ENCODE peak calls at places on chromosome 7, in nine cellular contexts. One of them, this sample, is unnamed.

GRCh38 chr7:145696071-145696470 is 420.5 kb upstream of the CNTNAP2 start:
- DNase-seq in H54: no peak
- DNase-seq in activated CD4-positive, alpha-beta T cell treated with anti-CD3 and anti-CD28 coated beads, Interleukin-2, amount 10 ng/mL, durations not matched to agents 7 days and 5 days: no peak
- DNase-seq in fibroblast of the aortic adventitia: no peak
- DNase-seq in nephron progenitor cell: no peak
- DNase-seq in AG09319: no peak
- DNase-seq in Caco-2: no peak
- DNase-seq in sciatic nerve: no peak
- DNase-seq in A673: no peak
- DNase-seq in this sample: no peak

GRCh38 chr7:151119055-151119415 is 32.8 kb downstream of the AGAP3 start:
- DNase-seq in H54: no peak
- DNase-seq in activated CD4-positive, alpha-beta T cell treated with anti-CD3 and anti-CD28 coated beads, Interleukin-2, amount 10 ng/mL, durations not matched to agents 7 days and 5 days: no peak
- DNase-seq in fibroblast of the aortic adventitia: no peak
- DNase-seq in nephron progenitor cell: no peak
- DNase-seq in AG09319: no peak
- DNase-seq in Caco-2: no peak
- DNase-seq in sciatic nerve: no peak
- DNase-seq in A673: no peak
- DNase-seq in this sample: no peak

GRCh38 chr7:27254625-27255024 is 12.0 kb downstream of the EVX1 start:
- DNase-seq in H54: no peak
- DNase-seq in activated CD4-positive, alpha-beta T cell treated with anti-CD3 and anti-CD28 coated beads, Interleukin-2, amount 10 ng/mL, durations not matched to agents 7 days and 5 days: no peak
- DNase-seq in fibroblast of the aortic adventitia: no peak
- DNase-seq in nephron progenitor cell: no peak
- DNase-seq in AG09319: no peak
- DNase-seq in Caco-2: no peak
- DNase-seq in sciatic nerve: no peak
- DNase-seq in A673: no peak
- DNase-seq in this sample: no peak

GRCh38 chr7:43199761-43200160 is 87.3 kb downstream of the HECW1 start:
- DNase-seq in H54: no peak
- DNase-seq in activated CD4-positive, alpha-beta T cell treated with anti-CD3 and anti-CD28 coated beads, Interleukin-2, amount 10 ng/mL, durations not matched to agents 7 days and 5 days: no peak
- DNase-seq in fibroblast of the aortic adventitia: no peak
- DNase-seq in nephron progenitor cell: no peak
- DNase-seq in AG09319: no peak
- DNase-seq in Caco-2: no peak
- DNase-seq in sciatic nerve: no peak
- DNase-seq in A673: no peak
- DNase-seq in this sample: no peak

GRCh38 chr7:149815661-149816266 is 22.4 kb upstream of the ZNF862 start:
- DNase-seq in H54: no peak
- DNase-seq in activated CD4-positive, alpha-beta T cell treated with anti-CD3 and anti-CD28 coated beads, Interleukin-2, amount 10 ng/mL, durations not matched to agents 7 days and 5 days: no peak
- DNase-seq in fibroblast of the aortic adventitia: no peak
- DNase-seq in nephron progenitor cell: no peak
- DNase-seq in AG09319: no peak
- DNase-seq in Caco-2: no peak
- DNase-seq in sciatic nerve: no peak
- DNase-seq in A673: no peak
- DNase-seq in this sample: no peak

GRCh38 chr7:114466911-114467310 is 52.3 kb downstream of the FOXP2 start:
- DNase-seq in H54: no peak
- DNase-seq in activated CD4-positive, alpha-beta T cell treated with anti-CD3 and anti-CD28 coated beads, Interleukin-2, amount 10 ng/mL, durations not matched to agents 7 days and 5 days: no peak
- DNase-seq in fibroblast of the aortic adventitia: no peak
- DNase-seq in nephron progenitor cell: no peak
- DNase-seq in AG09319: no peak
- DNase-seq in Caco-2: no peak
- DNase-seq in sciatic nerve: no peak
- DNase-seq in A673: no peak
- DNase-seq in this sample: no peak

GRCh38 chr7:123573896-123574467 is 16.4 kb upstream of the NDUFA5 start:
- DNase-seq in H54: no peak
- DNase-seq in activated CD4-positive, alpha-beta T cell treated with anti-CD3 and anti-CD28 coated beads, Interleukin-2, amount 10 ng/mL, durations not matched to agents 7 days and 5 days: no peak
- DNase-seq in fibroblast of the aortic adventitia: no peak
- DNase-seq in nephron progenitor cell: no peak
- DNase-seq in AG09319: no peak
- DNase-seq in Caco-2: no peak
- DNase-seq in sciatic nerve: no peak
- DNase-seq in A673: no peak
- DNase-seq in this sample: no peak

GRCh38 chr7:91759205-91759863 is 121.2 kb downstream of the MTERF1 start:
- DNase-seq in H54: no peak
- DNase-seq in activated CD4-positive, alpha-beta T cell treated with anti-CD3 and anti-CD28 coated beads, Interleukin-2, amount 10 ng/mL, durations not matched to agents 7 days and 5 days: no peak
- DNase-seq in fibroblast of the aortic adventitia: peak; percentile 32
- DNase-seq in nephron progenitor cell: peak; percentile 48
- DNase-seq in AG09319: no peak
- DNase-seq in Caco-2: peak; percentile 80
- DNase-seq in sciatic nerve: no peak
- DNase-seq in A673: no peak
- DNase-seq in this sample: no peak

GRCh38 chr7:117282239-117282812 is 40.5 kb downstream of the WNT2 start:
- DNase-seq in H54: no peak
- DNase-seq in activated CD4-positive, alpha-beta T cell treated with anti-CD3 and anti-CD28 coated beads, Interleukin-2, amount 10 ng/mL, durations not matched to agents 7 days and 5 days: no peak
- DNase-seq in fibroblast of the aortic adventitia: no peak
- DNase-seq in nephron progenitor cell: no peak
- DNase-seq in AG09319: no peak
- DNase-seq in Caco-2: no peak
- DNase-seq in sciatic nerve: no peak
- DNase-seq in A673: no peak
- DNase-seq in this sample: no peak

GRCh38 chr7:71477441-71477840 is 345.5 kb downstream of the GALNT17 start:
- DNase-seq in H54: no peak
- DNase-seq in activated CD4-positive, alpha-beta T cell treated with anti-CD3 and anti-CD28 coated beads, Interleukin-2, amount 10 ng/mL, durations not matched to agents 7 days and 5 days: no peak
- DNase-seq in fibroblast of the aortic adventitia: no peak
- DNase-seq in nephron progenitor cell: no peak
- DNase-seq in AG09319: no peak
- DNase-seq in Caco-2: no peak
- DNase-seq in sciatic nerve: no peak
- DNase-seq in A673: no peak
- DNase-seq in this sample: no peak

GRCh38 chr7:108660465-108660864 is 90.8 kb downstream of the DNAJB9 start:
- DNase-seq in H54: no peak
- DNase-seq in activated CD4-positive, alpha-beta T cell treated with anti-CD3 and anti-CD28 coated beads, Interleukin-2, amount 10 ng/mL, durations not matched to agents 7 days and 5 days: no peak
- DNase-seq in fibroblast of the aortic adventitia: peak; percentile 9
- DNase-seq in nephron progenitor cell: no peak
- DNase-seq in AG09319: no peak
- DNase-seq in Caco-2: no peak
- DNase-seq in sciatic nerve: no peak
- DNase-seq in A673: peak; percentile 71
- DNase-seq in this sample: no peak

GRCh38 chr7:121697731-121698396 is 175.1 kb upstream of the PTPRZ1 start:
- DNase-seq in H54: no peak
- DNase-seq in activated CD4-positive, alpha-beta T cell treated with anti-CD3 and anti-CD28 coated beads, Interleukin-2, amount 10 ng/mL, durations not matched to agents 7 days and 5 days: no peak
- DNase-seq in fibroblast of the aortic adventitia: no peak
- DNase-seq in nephron progenitor cell: no peak
- DNase-seq in AG09319: no peak
- DNase-seq in Caco-2: no peak
- DNase-seq in sciatic nerve: no peak
- DNase-seq in A673: peak; percentile 15
- DNase-seq in this sample: no peak

GRCh38 chr7:66904063-66904593 is 16.9 kb upstream of the TMEM248 start:
- DNase-seq in H54: no peak
- DNase-seq in activated CD4-positive, alpha-beta T cell treated with anti-CD3 and anti-CD28 coated beads, Interleukin-2, amount 10 ng/mL, durations not matched to agents 7 days and 5 days: no peak
- DNase-seq in fibroblast of the aortic adventitia: no peak
- DNase-seq in nephron progenitor cell: no peak
- DNase-seq in AG09319: no peak
- DNase-seq in Caco-2: no peak
- DNase-seq in sciatic nerve: no peak
- DNase-seq in A673: no peak
- DNase-seq in this sample: no peak

GRCh38 chr7:285731-286130 is 4.2 kb upstream of the FOXL3 start:
- DNase-seq in H54: no peak
- DNase-seq in activated CD4-positive, alpha-beta T cell treated with anti-CD3 and anti-CD28 coated beads, Interleukin-2, amount 10 ng/mL, durations not matched to agents 7 days and 5 days: no peak
- DNase-seq in fibroblast of the aortic adventitia: no peak
- DNase-seq in nephron progenitor cell: no peak
- DNase-seq in AG09319: no peak
- DNase-seq in Caco-2: peak; percentile 38
- DNase-seq in sciatic nerve: no peak
- DNase-seq in A673: no peak
- DNase-seq in this sample: no peak

GRCh38 chr7:18040196-18040595 is 12.6 kb upstream of the PRPS1L1 start:
- DNase-seq in H54: peak; percentile 25
- DNase-seq in activated CD4-positive, alpha-beta T cell treated with anti-CD3 and anti-CD28 coated beads, Interleukin-2, amount 10 ng/mL, durations not matched to agents 7 days and 5 days: no peak
- DNase-seq in fibroblast of the aortic adventitia: peak; percentile 60
- DNase-seq in nephron progenitor cell: no peak
- DNase-seq in AG09319: no peak
- DNase-seq in Caco-2: no peak
- DNase-seq in sciatic nerve: no peak
- DNase-seq in A673: no peak
- DNase-seq in this sample: no peak

GRCh38 chr7:131556055-131556911 is at the start of gene PODXL:
- DNase-seq in H54: peak; percentile 86
- DNase-seq in activated CD4-positive, alpha-beta T cell treated with anti-CD3 and anti-CD28 coated beads, Interleukin-2, amount 10 ng/mL, durations not matched to agents 7 days and 5 days: peak; percentile 67
- DNase-seq in fibroblast of the aortic adventitia: peak; percentile 39
- DNase-seq in nephron progenitor cell: peak; percentile 75
- DNase-seq in AG09319: no peak
- DNase-seq in Caco-2: peak; percentile 73
- DNase-seq in sciatic nerve: peak; percentile 76
- DNase-seq in A673: peak; percentile 74
- DNase-seq in this sample: peak; percentile 55

GRCh38 chr7:156172638-156173037 is 360.4 kb upstream of the SHH start:
- DNase-seq in H54: no peak
- DNase-seq in activated CD4-positive, alpha-beta T cell treated with anti-CD3 and anti-CD28 coated beads, Interleukin-2, amount 10 ng/mL, durations not matched to agents 7 days and 5 days: no peak
- DNase-seq in fibroblast of the aortic adventitia: no peak
- DNase-seq in nephron progenitor cell: no peak
- DNase-seq in AG09319: no peak
- DNase-seq in Caco-2: no peak
- DNase-seq in sciatic nerve: no peak
- DNase-seq in A673: no peak
- DNase-seq in this sample: no peak

GRCh38 chr7:30971440-30971839 is 7.7 kb downstream of the GHRHR start:
- DNase-seq in H54: no peak
- DNase-seq in activated CD4-positive, alpha-beta T cell treated with anti-CD3 and anti-CD28 coated beads, Interleukin-2, amount 10 ng/mL, durations not matched to agents 7 days and 5 days: no peak
- DNase-seq in fibroblast of the aortic adventitia: no peak
- DNase-seq in nephron progenitor cell: no peak
- DNase-seq in AG09319: no peak
- DNase-seq in Caco-2: no peak
- DNase-seq in sciatic nerve: no peak
- DNase-seq in A673: no peak
- DNase-seq in this sample: no peak

GRCh38 chr7:101681170-101682007 is 52.3 kb upstream of the MYL10 start:
- DNase-seq in H54: peak; percentile 88
- DNase-seq in activated CD4-positive, alpha-beta T cell treated with anti-CD3 and anti-CD28 coated beads, Interleukin-2, amount 10 ng/mL, durations not matched to agents 7 days and 5 days: no peak
- DNase-seq in fibroblast of the aortic adventitia: peak; percentile 86
- DNase-seq in nephron progenitor cell: no peak
- DNase-seq in AG09319: peak; percentile 60
- DNase-seq in Caco-2: no peak
- DNase-seq in sciatic nerve: no peak
- DNase-seq in A673: peak; percentile 93
- DNase-seq in this sample: no peak

GRCh38 chr7:147053761-147054160 is 937.2 kb downstream of the CNTNAP2 start:
- DNase-seq in H54: no peak
- DNase-seq in activated CD4-positive, alpha-beta T cell treated with anti-CD3 and anti-CD28 coated beads, Interleukin-2, amount 10 ng/mL, durations not matched to agents 7 days and 5 days: no peak
- DNase-seq in fibroblast of the aortic adventitia: no peak
- DNase-seq in nephron progenitor cell: no peak
- DNase-seq in AG09319: no peak
- DNase-seq in Caco-2: no peak
- DNase-seq in sciatic nerve: no peak
- DNase-seq in A673: peak; percentile 65
- DNase-seq in this sample: no peak

GRCh38 chr7:141593134-141593533 is 41.9 kb downstream of the AGK start:
- DNase-seq in H54: no peak
- DNase-seq in activated CD4-positive, alpha-beta T cell treated with anti-CD3 and anti-CD28 coated beads, Interleukin-2, amount 10 ng/mL, durations not matched to agents 7 days and 5 days: no peak
- DNase-seq in fibroblast of the aortic adventitia: peak; percentile 53
- DNase-seq in nephron progenitor cell: no peak
- DNase-seq in AG09319: no peak
- DNase-seq in Caco-2: no peak
- DNase-seq in sciatic nerve: no peak
- DNase-seq in A673: peak; percentile 30
- DNase-seq in this sample: no peak

GRCh38 chr7:81929386-81929785 is 159.5 kb upstream of the HGF start:
- DNase-seq in H54: no peak
- DNase-seq in activated CD4-positive, alpha-beta T cell treated with anti-CD3 and anti-CD28 coated beads, Interleukin-2, amount 10 ng/mL, durations not matched to agents 7 days and 5 days: no peak
- DNase-seq in fibroblast of the aortic adventitia: peak; percentile 27
- DNase-seq in nephron progenitor cell: no peak
- DNase-seq in AG09319: no peak
- DNase-seq in Caco-2: no peak
- DNase-seq in sciatic nerve: no peak
- DNase-seq in A673: no peak
- DNase-seq in this sample: no peak

GRCh38 chr7:64581929-64582894 is 19.3 kb upstream of the ZNF680 start:
- DNase-seq in H54: no peak
- DNase-seq in activated CD4-positive, alpha-beta T cell treated with anti-CD3 and anti-CD28 coated beads, Interleukin-2, amount 10 ng/mL, durations not matched to agents 7 days and 5 days: no peak
- DNase-seq in fibroblast of the aortic adventitia: peak; percentile 85
- DNase-seq in nephron progenitor cell: no peak
- DNase-seq in AG09319: no peak
- DNase-seq in Caco-2: no peak
- DNase-seq in sciatic nerve: no peak
- DNase-seq in A673: no peak
- DNase-seq in this sample: no peak

GRCh38 chr7:157597562-157597961 is 260.8 kb downstream of the DNAJB6 start:
- DNase-seq in H54: no peak
- DNase-seq in activated CD4-positive, alpha-beta T cell treated with anti-CD3 and anti-CD28 coated beads, Interleukin-2, amount 10 ng/mL, durations not matched to agents 7 days and 5 days: no peak
- DNase-seq in fibroblast of the aortic adventitia: no peak
- DNase-seq in nephron progenitor cell: no peak
- DNase-seq in AG09319: no peak
- DNase-seq in Caco-2: no peak
- DNase-seq in sciatic nerve: no peak
- DNase-seq in A673: no peak
- DNase-seq in this sample: no peak

GRCh38 chr7:77327932-77328628 is 88.1 kb downstream of the GSAP start:
- DNase-seq in H54: no peak
- DNase-seq in activated CD4-positive, alpha-beta T cell treated with anti-CD3 and anti-CD28 coated beads, Interleukin-2, amount 10 ng/mL, durations not matched to agents 7 days and 5 days: peak; percentile 43
- DNase-seq in fibroblast of the aortic adventitia: no peak
- DNase-seq in nephron progenitor cell: no peak
- DNase-seq in AG09319: no peak
- DNase-seq in Caco-2: no peak
- DNase-seq in sciatic nerve: no peak
- DNase-seq in A673: no peak
- DNase-seq in this sample: no peak

GRCh38 chr7:16060492-16060891 is 360.8 kb downstream of the CRPPA start:
- DNase-seq in H54: no peak
- DNase-seq in activated CD4-positive, alpha-beta T cell treated with anti-CD3 and anti-CD28 coated beads, Interleukin-2, amount 10 ng/mL, durations not matched to agents 7 days and 5 days: no peak
- DNase-seq in fibroblast of the aortic adventitia: no peak
- DNase-seq in nephron progenitor cell: no peak
- DNase-seq in AG09319: no peak
- DNase-seq in Caco-2: no peak
- DNase-seq in sciatic nerve: no peak
- DNase-seq in A673: no peak
- DNase-seq in this sample: no peak

GRCh38 chr7:34091330-34091917 is 186.1 kb downstream of the BMPER start:
- DNase-seq in H54: peak; percentile 50
- DNase-seq in activated CD4-positive, alpha-beta T cell treated with anti-CD3 and anti-CD28 coated beads, Interleukin-2, amount 10 ng/mL, durations not matched to agents 7 days and 5 days: no peak
- DNase-seq in fibroblast of the aortic adventitia: peak; percentile 82
- DNase-seq in nephron progenitor cell: peak; percentile 28
- DNase-seq in AG09319: no peak
- DNase-seq in Caco-2: no peak
- DNase-seq in sciatic nerve: no peak
- DNase-seq in A673: peak; percentile 78
- DNase-seq in this sample: no peak

GRCh38 chr7:80752954-80753353 is 114.5 kb downstream of the CD36 start:
- DNase-seq in H54: no peak
- DNase-seq in activated CD4-positive, alpha-beta T cell treated with anti-CD3 and anti-CD28 coated beads, Interleukin-2, amount 10 ng/mL, durations not matched to agents 7 days and 5 days: no peak
- DNase-seq in fibroblast of the aortic adventitia: no peak
- DNase-seq in nephron progenitor cell: no peak
- DNase-seq in AG09319: no peak
- DNase-seq in Caco-2: no peak
- DNase-seq in sciatic nerve: no peak
- DNase-seq in A673: no peak
- DNase-seq in this sample: no peak

GRCh38 chr7:28953628-28954027 is 4.5 kb downstream of the TRIL start:
- DNase-seq in H54: no peak
- DNase-seq in activated CD4-positive, alpha-beta T cell treated with anti-CD3 and anti-CD28 coated beads, Interleukin-2, amount 10 ng/mL, durations not matched to agents 7 days and 5 days: no peak
- DNase-seq in fibroblast of the aortic adventitia: peak; percentile 40
- DNase-seq in nephron progenitor cell: no peak
- DNase-seq in AG09319: no peak
- DNase-seq in Caco-2: no peak
- DNase-seq in sciatic nerve: no peak
- DNase-seq in A673: no peak
- DNase-seq in this sample: peak; percentile 28

GRCh38 chr7:138478499-138478908 is 18.4 kb downstream of the TRIM24 start:
- DNase-seq in H54: no peak
- DNase-seq in activated CD4-positive, alpha-beta T cell treated with anti-CD3 and anti-CD28 coated beads, Interleukin-2, amount 10 ng/mL, durations not matched to agents 7 days and 5 days: no peak
- DNase-seq in fibroblast of the aortic adventitia: no peak
- DNase-seq in nephron progenitor cell: no peak
- DNase-seq in AG09319: no peak
- DNase-seq in Caco-2: no peak
- DNase-seq in sciatic nerve: no peak
- DNase-seq in A673: no peak
- DNase-seq in this sample: no peak

This sample was measured in neural crest cell.